ENCODE peak calls at places on chromosomes 5 and 9, in four cellular contexts. Q, H, J and G are unnamed samples.

GRCh38 chr5:51881901-51882300 is 498.7 kb downstream of the ISL1 start:
- DNase-seq in Q (no peak), J (no peak), H (no peak), G (no peak)

GRCh38 chr9:83219154-83219923 is 156.4 kb upstream of the RASEF start:
- DNase-seq in J (no peak), Q (peak), H (peak), G (peak)

GRCh38 chr5:83563631-83564030 is 92.1 kb downstream of the VCAN start:
- DNase-seq in J (no peak), Q (no peak), H (no peak), G (no peak)

GRCh38 chr5:118762291-118762690 is 226.1 kb downstream of the DTWD2 start:
- DNase-seq in H (no peak), J (no peak), Q (no peak), G (no peak)

GRCh38 chr5:73280821-73281746 is 108.1 kb downstream of the TMEM174 start:
- DNase-seq in Q (peak), J (no peak), H (no peak), G (no peak)

GRCh38 chr5:82414043-82414393 is 135.9 kb upstream of the RPS23 start:
- DNase-seq in Q (no peak), J (no peak), H (no peak), G (no peak)

GRCh38 chr9:113602126-113603119 is 138.9 kb downstream of the RGS3 start:
- DNase-seq in H (peak), Q (peak), J (no peak), G (no peak)

GRCh38 chr5:137836997-137837396 is 30.7 kb upstream of the MYOT start:
- DNase-seq in Q (no peak), H (no peak), J (no peak), G (no peak)

GRCh38 chr5:72066658-72067057 is 40.6 kb upstream of the MAP1B start:
- DNase-seq in J (no peak), H (no peak), Q (no peak), G (no peak)

GRCh38 chr5:120463991-120464626 is at the start of gene PRR16:
- DNase-seq in H (peak), J (peak), Q (peak), G (no peak)

GRCh38 chr5:134511796-134512660 is 13.4 kb upstream of the JADE2 start:
- DNase-seq in H (peak), J (peak), Q (peak), G (peak)

GRCh38 chr9:35954942-35955546 is 2.9 kb downstream of the OR2S2 start:
- DNase-seq in J (no peak), H (peak), Q (peak), G (no peak)

GRCh38 chr9:134320916-134321570 is 5.2 kb upstream of the RXRA start:
- DNase-seq in H (no peak), J (no peak), Q (no peak), G (no peak)

GRCh38 chr9:134662143-134662876 is 20.7 kb downstream of the COL5A1 start:
- DNase-seq in J (peak), Q (no peak), H (peak), G (no peak)

GRCh38 chr5:121981254-121981653 is 19.5 kb downstream of the SRFBP1 start:
- DNase-seq in J (no peak), H (no peak), Q (no peak), G (no peak)

GRCh38 chr5:121982500-121983261 is 20.9 kb downstream of the SRFBP1 start:
- DNase-seq in H (no peak), J (no peak), Q (no peak), G (no peak)

GRCh38 chr5:121982089-121982488 is 20.3 kb downstream of the SRFBP1 start:
- DNase-seq in J (no peak), H (no peak), Q (no peak), G (no peak)

GRCh38 chr5:121987052-121987684 is 25.4 kb downstream of the SRFBP1 start:
- DNase-seq in Q (no peak), J (no peak), H (no peak), G (no peak)

GRCh38 chr5:121984250-121984649 is 22.5 kb downstream of the SRFBP1 start:
- DNase-seq in Q (no peak), H (no peak), J (no peak), G (no peak)
- TF ChIP-seq POLR2AphosphoS5 in Q (no peak), H (no peak), J (no peak), G (no peak)

DNA sequence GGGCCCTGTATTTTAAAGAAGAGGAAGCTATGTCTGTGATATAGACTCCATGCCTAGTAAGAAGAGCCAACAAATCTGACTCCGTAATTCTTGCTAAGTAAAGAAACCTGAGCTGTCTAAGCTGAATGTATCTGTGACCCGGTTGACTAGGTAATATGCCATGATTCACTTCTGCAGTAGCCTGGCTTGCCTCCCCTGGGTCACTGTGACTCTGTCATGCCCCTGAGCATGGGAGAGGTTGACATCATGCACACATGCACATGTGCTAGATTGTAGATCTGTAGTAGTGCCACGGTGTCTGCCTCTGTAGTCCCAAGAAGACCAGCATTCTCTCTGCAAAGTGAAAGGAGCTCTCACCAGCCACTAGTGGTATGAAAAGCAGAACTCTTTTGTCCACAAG is 9.1 kb downstream of the SLC22A5 start:
- DNase-seq in J (no peak), Q (no peak), H (no peak), G (peak)
- TF ChIP-seq POLR2A in J (no peak), Q (no peak), H (no peak), G (no peak)

DNA sequence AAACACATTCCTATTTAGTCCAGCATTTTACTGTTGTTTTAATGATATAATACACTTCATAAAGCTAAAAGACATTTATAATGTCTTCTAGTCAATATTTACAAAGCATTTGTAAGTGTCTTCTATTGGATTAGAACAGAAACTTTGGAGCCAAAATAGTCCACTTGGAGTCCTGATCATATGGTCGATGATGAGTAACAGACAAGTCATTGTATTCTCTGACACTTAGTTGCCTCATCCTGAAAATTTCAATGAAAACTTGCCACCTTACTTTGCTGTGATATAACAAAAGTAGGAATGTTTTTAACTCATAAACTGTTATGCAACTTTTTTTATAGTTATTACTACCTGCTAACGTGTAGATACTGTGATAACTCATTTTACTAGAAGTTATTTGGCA is 132.5 kb downstream of the GABRB2 start:
- DNase-seq in H (no peak), Q (no peak), J (no peak), G (no peak)
- TF ChIP-seq POLR2AphosphoS5 in H (no peak), Q (no peak), J (no peak), G (no peak)

GRCh38 chr5:150357326-150358260 is at the start of gene TCOF1:
- DNase-seq in J (peak), H (peak), Q (peak), G (peak)
- TF ChIP-seq POLR2A in J (no peak), H (no peak), Q (no peak), G (no peak)

GRCh38 chr5:115414406-115415142 is 118.1 kb upstream of the CCDC112 start:
- DNase-seq in H (peak), Q (no peak), J (no peak), G (no peak)
- TF ChIP-seq POLR2AphosphoS5 in H (peak), Q (no peak), J (peak), G (no peak)

DNA sequence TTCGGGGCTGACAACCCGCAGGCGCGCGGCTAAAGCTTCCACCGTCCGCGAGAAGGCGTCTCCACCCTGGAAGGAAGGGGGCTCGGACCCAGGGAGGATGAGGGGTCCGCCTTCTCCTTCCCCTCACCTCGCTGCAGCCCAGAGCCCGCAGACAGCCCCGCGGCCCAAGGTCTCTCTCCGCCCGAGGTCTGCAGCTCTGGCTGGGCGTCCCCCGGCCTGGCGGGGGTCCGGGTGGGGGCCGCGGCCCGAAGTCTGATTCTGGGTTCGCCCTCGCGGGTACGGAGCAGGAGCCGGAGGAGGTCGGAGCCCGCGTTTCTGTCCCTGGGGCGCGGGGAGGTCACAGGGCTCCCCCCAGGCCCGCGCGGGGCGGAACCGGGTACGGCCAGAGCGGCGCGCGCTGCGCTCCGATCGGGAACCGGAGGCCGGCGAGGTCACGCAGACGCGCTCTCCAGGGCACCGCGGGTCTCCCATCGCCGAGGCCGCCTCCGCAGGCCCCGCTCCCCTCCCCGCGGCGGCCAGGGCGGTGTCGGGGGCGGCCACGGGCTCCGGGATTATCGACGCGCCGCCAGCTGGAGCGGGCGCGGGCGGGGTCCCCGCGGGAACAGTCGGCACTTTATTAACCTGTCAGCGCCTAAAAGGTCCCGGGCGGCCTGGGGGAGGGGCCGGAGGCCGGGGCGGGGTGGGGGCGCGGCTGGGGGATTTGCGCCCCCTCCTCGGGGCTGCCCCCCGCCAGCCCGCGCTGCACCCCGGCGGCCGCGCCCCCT is 11.6 kb downstream of the LHX3 start:
- DNase-seq in J (no peak), H (no peak), Q (no peak), G (no peak)
- TF ChIP-seq POLR2A in J (no peak), H (no peak), Q (no peak), G (no peak)

DNA sequence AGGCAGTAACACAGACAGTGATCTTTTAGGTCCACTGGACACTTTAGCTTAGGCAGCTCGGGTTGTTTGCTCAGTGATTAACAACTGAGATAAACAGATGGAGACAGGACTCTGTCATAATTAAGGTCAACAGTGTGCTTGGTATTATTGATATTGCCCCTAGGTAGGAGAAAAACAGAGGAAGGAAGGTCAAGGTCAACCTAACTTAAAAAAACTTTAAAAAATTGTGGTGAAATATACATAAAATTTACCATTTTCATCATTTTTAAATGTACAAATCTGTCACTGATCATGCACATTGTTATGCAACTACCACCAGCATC is 2.1 kb upstream of the HSPA4 start:
- DNase-seq in Q (no peak), H (no peak), J (no peak), G (no peak)
- TF ChIP-seq POLR2AphosphoS5 in Q (no peak), H (no peak), J (no peak), G (peak)

GRCh38 chr9:120876842-120877240 is at the start of gene PHF19:
- DNase-seq in H (no peak), J (no peak), Q (no peak), G (no peak)

GRCh38 chr9:120879421-120879820 is 2.4 kb upstream of the PHF19 start:
- DNase-seq in H (no peak), J (no peak), Q (no peak), G (no peak)

GRCh38 chr9:120877276-120878034 is 467 bp upstream of the PHF19 start:
- DNase-seq in J (peak), Q (peak), H (peak), G (no peak)

GRCh38 chr9:120875954-120876841 is 790 bp downstream of the PHF19 start:
- DNase-seq in J (peak), H (peak), Q (peak), G (peak)

DNA sequence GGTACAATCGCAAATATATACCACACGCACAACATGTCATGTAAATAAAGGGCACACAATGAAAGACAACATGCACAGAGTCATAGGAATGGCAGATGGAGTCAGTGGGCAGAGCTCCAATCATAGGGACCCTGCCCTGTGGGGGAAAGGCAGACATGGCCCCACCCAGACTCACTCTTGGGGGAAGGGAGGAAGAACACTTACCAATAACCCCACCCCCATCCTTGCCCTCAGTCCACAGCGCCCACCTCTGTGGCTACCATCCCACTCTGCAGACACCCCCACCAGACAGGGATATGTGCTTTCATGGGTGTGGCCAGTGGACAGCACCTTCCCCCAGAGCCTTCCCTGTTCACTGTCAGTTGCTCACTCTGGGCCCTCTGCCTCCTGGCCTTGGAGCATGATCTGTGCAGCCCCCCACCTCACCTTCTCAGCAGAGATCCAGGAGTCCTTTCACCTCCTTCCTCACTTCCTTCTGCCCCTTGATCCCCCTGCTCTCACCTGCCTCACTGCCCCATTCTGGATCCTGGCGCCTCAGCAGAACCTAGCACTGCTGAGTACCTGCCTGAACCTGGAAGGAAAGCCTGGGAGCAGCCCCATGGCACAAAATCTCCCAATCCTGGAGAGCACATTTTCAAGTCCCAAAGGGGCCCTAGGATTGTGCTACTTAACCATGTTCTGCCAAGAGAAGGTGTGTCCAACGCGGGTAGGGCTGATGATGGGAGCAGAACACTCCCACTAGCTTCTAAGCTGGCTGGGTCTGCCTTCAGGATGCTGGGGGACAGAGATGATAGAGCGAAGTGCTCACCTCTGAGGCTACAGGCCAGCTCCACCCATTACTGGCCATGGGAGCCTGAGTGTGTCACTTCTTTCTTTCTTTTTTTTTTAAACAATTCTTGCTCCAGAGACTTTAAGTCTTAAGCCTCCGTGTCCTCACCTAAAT is 1.5 kb upstream of the PHF19 start:
- DNase-seq in J (no peak), H (no peak), Q (no peak), G (no peak)
- TF ChIP-seq POLR2A in J (no peak), H (no peak), Q (no peak), G (no peak)

GRCh38 chr9:120919639-120920494 is 6.7 kb downstream of the TRAF1 start:
- DNase-seq in H (no peak), J (no peak), Q (no peak), G (no peak)
- TF ChIP-seq POLR2AphosphoS5 in H (no peak), J (peak), Q (no peak), G (no peak)